ENCODE peak calls at places on chromosomes 1 and 21, in eight cellular contexts. C is hepatocyte, S is GM23248, P is PC-3, E is neural progenitor cell, J is IMR-90, M is OCI-LY7, X is fibroblast of lung. Y is an unnamed sample.

GRCh38 chr1:150906813-150907212 is 19.4 kb upstream of the SETDB1 start:
- DNase-seq in C (no peak), S (no peak), P (no peak), E (no peak), J (no peak), M (no peak), X (no peak), Y (no peak)

GRCh38 chr1:26745191-26745590 is 42.6 kb upstream of the PIGV start:
- DNase-seq in C (no peak), S (peak; percentile 54), P (no peak), E (no peak), J (peak; percentile 47), M (no peak), X (peak; percentile 28), Y (no peak)

GRCh38 chr1:196875935-196876334 is 11.9 kb upstream of the CFHR4 start:
- DNase-seq in C (no peak), S (no peak), P (no peak), E (no peak), J (no peak), M (no peak), X (no peak), Y (no peak)

GRCh38 chr1:223298706-223299105 is 65.3 kb downstream of the SUSD4 start:
- DNase-seq in C (no peak), S (no peak), P (no peak), E (no peak), J (peak; percentile 61), M (no peak), X (peak; percentile 19), Y (no peak)

GRCh38 chr1:31372961-31373896 is at the start of gene FABP3:
- DNase-seq in C (peak; percentile 94), S (peak; percentile 74), P (peak; percentile 46), E (peak; percentile 91), J (peak; percentile 51), M (no peak), X (peak; percentile 78), Y (no peak)

GRCh38 chr1:145962157-145963102 is 1.9 kb downstream of the ANKRD34A start:
- DNase-seq in C (peak; percentile 31), S (peak; percentile 67), P (peak; percentile 20), E (peak; percentile 30), J (no peak), M (no peak), X (no peak), Y (no peak)

GRCh38 chr21:39087976-39088370 is 95.3 kb downstream of the PSMG1 start:
- DNase-seq in C (no peak), S (no peak), P (no peak), E (no peak), J (no peak), M (no peak), X (no peak), Y (no peak)

GRCh38 chr1:227335587-227336020 is 17.3 kb upstream of the CDC42BPA start:
- DNase-seq in C (no peak), S (no peak), P (no peak), E (no peak), J (no peak), M (no peak), X (no peak), Y (no peak)

GRCh38 chr1:25238046-25238445 is 5.7 kb upstream of the SYF2 start:
- DNase-seq in C (no peak), S (no peak), P (no peak), E (no peak), J (no peak), M (no peak), X (no peak), Y (no peak)
- H3K4me2 ChIP-seq in C (no peak overlapping the region), S (no peak overlapping the region), P (no peak overlapping the region), E (no peak overlapping the region), J (no peak overlapping the region), M (peak overlapping the region; percentile 94), X (no peak overlapping the region), Y (no peak overlapping the region)

GRCh38 chr1:172556461-172556860 is 23.5 kb downstream of the SUCO start:
- DNase-seq in C (no peak), S (no peak), P (no peak), E (no peak), J (no peak), M (no peak), X (peak; percentile 18), Y (no peak)
- H3K36me3 ChIP-seq in C (no peaks in the 10 kb centered on the region), S (peaks cover 26% of the 10 kb centered on the region), P (peaks cover 69% of the 10 kb centered on the region), E (peaks cover 19% of the 10 kb centered on the region), J (peaks cover 7% of the 10 kb centered on the region), M (peaks cover 72% of the 10 kb centered on the region), X (no peaks in the 10 kb centered on the region), Y (peaks cover 19% of the 10 kb centered on the region)

GRCh38 chr1:161989108-161989507 is 34.6 kb downstream of the OLFML2B start:
- DNase-seq in C (no peak), S (peak; percentile 59), P (peak; percentile 45), E (no peak), J (peak; percentile 11), M (no peak), X (no peak), Y (peak; percentile 18)
- H4K20me1 ChIP-seq in C (no peaks in the 10 kb centered on the region), S (no peaks in the 10 kb centered on the region), P (no peaks in the 10 kb centered on the region), E (no peaks in the 10 kb centered on the region), J (no peaks in the 10 kb centered on the region), M (no peaks in the 10 kb centered on the region), X (no peaks in the 10 kb centered on the region), Y (no peaks in the 10 kb centered on the region)

GRCh38 chr1:61083799-61084385 is 1.5 kb downstream of the NFIA start:
- DNase-seq in C (no peak), S (peak; percentile 50), P (peak; percentile 30), E (no peak), J (no peak), M (no peak), X (peak; percentile 48), Y (no peak)
- H3K4me2 ChIP-seq in C (peak overlapping the region; percentile 82), S (peak overlapping the region; percentile 84), P (peak overlapping the region; percentile 94), E (peak overlapping the region; percentile 96), J (peak overlapping the region; percentile 89), M (peak overlapping the region; percentile 98), X (peak overlapping the region; percentile 93), Y (peak overlapping the region; percentile 79)

GRCh38 chr21:34840693-34841092 is 171.9 kb downstream of the CLIC6 start:
- DNase-seq in C (no peak), S (no peak), P (no peak), E (no peak), J (no peak), M (no peak), X (no peak), Y (no peak)

GRCh38 chr21:34843562-34843961 is 174.8 kb downstream of the CLIC6 start:
- DNase-seq in C (no peak), S (no peak), P (no peak), E (no peak), J (peak; percentile 49), M (no peak), X (no peak), Y (no peak)

GRCh38 chr21:34844033-34844923 is 175.5 kb downstream of the CLIC6 start:
- DNase-seq in C (no peak), S (peak; percentile 58), P (no peak), E (no peak), J (peak; percentile 71), M (no peak), X (no peak), Y (peak; percentile 77)

GRCh38 chr21:34839070-34839820 is 170.5 kb downstream of the CLIC6 start:
- DNase-seq in C (no peak), S (no peak), P (no peak), E (no peak), J (no peak), M (no peak), X (no peak), Y (no peak)

DNA sequence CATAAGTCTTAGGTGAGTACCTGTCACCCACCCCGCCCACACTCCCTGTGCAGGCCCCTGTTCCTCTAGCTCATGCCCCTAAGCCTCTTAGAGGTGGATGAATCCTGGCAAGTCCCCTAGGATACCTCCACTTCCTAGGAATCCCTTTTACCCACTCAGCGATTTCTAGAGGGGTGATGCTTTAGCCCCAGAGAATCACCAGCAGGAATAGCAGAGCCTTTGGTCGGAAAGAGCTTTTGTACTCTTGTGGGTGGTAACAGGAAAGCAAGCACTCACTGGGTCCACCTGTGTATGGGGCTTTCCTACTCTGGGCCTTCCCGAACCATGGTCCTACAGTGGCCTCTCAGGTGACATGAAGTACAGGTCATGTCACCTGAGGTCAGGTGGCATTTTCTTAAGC is 172.4 kb downstream of the CLIC6 start:
- DNase-seq in C (no peak), S (no peak), P (no peak), E (no peak), J (no peak), M (no peak), X (no peak), Y (no peak)
- H3K36me3 ChIP-seq in C (no peaks in the 10 kb centered on the region), S (peaks cover 42% of the 10 kb centered on the region), P (peaks cover 54% of the 10 kb centered on the region), E (no peaks in the 10 kb centered on the region), J (peaks cover 52% of the 10 kb centered on the region), M (peaks cover 29% of the 10 kb centered on the region), X (peaks cover 22% of the 10 kb centered on the region), Y (peaks cover 51% of the 10 kb centered on the region)

GRCh38 chr1:235327559-235328270 is at the start of gene ARID4B:
- DNase-seq in C (no peak), S (peak; percentile 76), P (no peak), E (peak; percentile 52), J (no peak), M (no peak), X (no peak), Y (no peak)
- H4K20me1 ChIP-seq in C (peaks cover 70% of the 10 kb centered on the region), S (peaks cover 21% of the 10 kb centered on the region), P (peaks cover 13% of the 10 kb centered on the region), E (peaks cover 80% of the 10 kb centered on the region), J (peaks cover 54% of the 10 kb centered on the region), M (peaks cover 31% of the 10 kb centered on the region), X (no peaks in the 10 kb centered on the region), Y (no peaks in the 10 kb centered on the region)

GRCh38 chr1:54798206-54798605 is 2.9 kb downstream of the TTC22 start:
- DNase-seq in C (peak; percentile 40), S (no peak), P (no peak), E (no peak), J (no peak), M (no peak), X (no peak), Y (no peak)
- H3K4me2 ChIP-seq in C (peak overlapping the region; percentile 78), S (no peak overlapping the region), P (peak overlapping the region; percentile 87), E (no peak overlapping the region), J (no peak overlapping the region), M (no peak overlapping the region), X (no peak overlapping the region), Y (no peak overlapping the region)

GRCh38 chr1:53769184-53769583 is 30.2 kb upstream of the GLIS1 start:
- DNase-seq in C (no peak), S (no peak), P (no peak), E (no peak), J (no peak), M (no peak), X (no peak), Y (no peak)
- H3K36me3 ChIP-seq in C (no peaks in the 10 kb centered on the region), S (no peaks in the 10 kb centered on the region), P (peaks cover 48% of the 10 kb centered on the region), E (peaks cover 6% of the 10 kb centered on the region), J (peaks cover 2% of the 10 kb centered on the region), M (peaks cover 97% of the 10 kb centered on the region), X (no peaks in the 10 kb centered on the region), Y (peaks cover 2% of the 10 kb centered on the region)